ENCODE peak calls at places on chromosomes 13 and 19, in six cellular contexts. D is nephron progenitor cell; V is CD4-positive, alpha-beta T cell; I is T-helper 17 cell; E is A549; Q is nucleus accumbens. U is an unnamed sample.

GRCh38 chr19:27925202-27925601 is 1287.7 kb downstream of the UQCRFS1 start:
- DNase-seq in D (no peak), V (no peak), I (no peak), E (no peak), Q (no peak), U (no peak)

GRCh38 chr19:42332059-42332458 is 6.6 kb downstream of the MEGF8 start:
- DNase-seq in D (no peak), V (no peak), I (no peak), E (no peak), Q (no peak), U (no peak)

GRCh38 chr13:73394066-73394465 is 335.3 kb downstream of the KLF5 start:
- DNase-seq in D (no peak), V (no peak), I (no peak), E (no peak), Q (no peak), U (no peak)

GRCh38 chr13:108609353-108609752 is 20.1 kb upstream of the MYO16 start:
- DNase-seq in D (no peak), V (no peak), I (no peak), E (peak; percentile 31), Q (no peak), U (peak; percentile 30)

GRCh38 chr13:44088911-44089851 is 209.5 kb downstream of the LACC1 start:
- DNase-seq in D (no peak), V (no peak), I (no peak), E (no peak), Q (no peak), U (no peak)

GRCh38 chr19:45351401-45351952 is 10.9 kb downstream of the KLC3 start:
- DNase-seq in D (no peak), V (no peak), I (no peak), E (no peak), Q (no peak), U (no peak)

GRCh38 chr13:97018029-97018819 is 23.9 kb upstream of the OXGR1 start:
- DNase-seq in D (peak; percentile 41), V (peak; percentile 4), I (peak; percentile 16), E (peak; percentile 46), Q (peak; percentile 6), U (peak; percentile 48)

GRCh38 chr13:48151766-48152165 is 56.9 kb upstream of the MED4 start:
- DNase-seq in D (no peak), V (no peak), I (no peak), E (no peak), Q (no peak), U (no peak)

GRCh38 chr13:32426191-32426980 is 1.5 kb downstream of the N4BP2L1 start:
- DNase-seq in D (no peak), V (no peak), I (peak; percentile 7), E (no peak), Q (no peak), U (no peak)